ENCODE peak calls at places on chromosomes 2 and 18, in nine cellular contexts. Q, R, S, Z, N, A, K, E and H are unnamed samples.

GRCh38 chr2:15043336-15044058 is 411.0 kb downstream of the LRATD1 start:
- DNase-seq in R (no peak), K (no peak), N (no peak), A (no peak), Q (no peak), S (no peak), E (no peak), Z (no peak), H (peak)

GRCh38 chr2:68320118-68320641 is 431 bp upstream of the CNRIP1 start:
- DNase-seq in E (no peak), Q (peak), Z (no peak), R (no peak), N (no peak), A (no peak), S (no peak), K (no peak), H (peak)

GRCh38 chr18:48172226-48173006 is 236.8 kb downstream of the ZBTB7C start:
- DNase-seq in Q (no peak), A (no peak), N (no peak), S (no peak), R (no peak), K (no peak), E (no peak), Z (no peak), H (no peak)

GRCh38 chr2:160783481-160783880 is 289.9 kb upstream of the RBMS1 start:
- DNase-seq in A (no peak), K (no peak), Q (no peak), R (no peak), Z (no peak), S (no peak), E (no peak), N (no peak), H (no peak)

GRCh38 chr2:40160730-40161129 is 291.2 kb downstream of the SLC8A1 start:
- DNase-seq in Q (no peak), S (no peak), E (no peak), R (no peak), K (no peak), A (no peak), N (no peak), Z (no peak), H (no peak)

GRCh38 chr2:85017436-85018048 is 46.6 kb downstream of the KCMF1 start:
- DNase-seq in S (no peak), Z (no peak), A (no peak), N (no peak), K (no peak), E (no peak), R (peak), Q (no peak), H (peak)

GRCh38 chr18:22710628-22711380 is 222.3 kb upstream of the RBBP8 start:
- DNase-seq in N (no peak), Z (no peak), Q (no peak), R (no peak), K (no peak), A (no peak), S (no peak), E (no peak), H (no peak)

GRCh38 chr2:218403810-218404209 is 4.1 kb downstream of the CTDSP1 start:
- DNase-seq in S (no peak), K (no peak), N (no peak), A (no peak), E (no peak), R (no peak), Z (no peak), Q (no peak), H (no peak)

GRCh38 chr18:24461996-24462395 is 1.6 kb downstream of the HRH4 start:
- DNase-seq in K (no peak), R (no peak), E (no peak), Z (no peak), Q (no peak), S (no peak), N (no peak), A (no peak), H (no peak)

GRCh38 chr2:25324905-25325592 is 16.7 kb downstream of the DNMT3A start:
- DNase-seq in N (no peak), Z (no peak), S (no peak), E (no peak), A (no peak), R (peak), Q (no peak), K (no peak), H (no peak)

GRCh38 chr2:12720752-12721151 is 4.0 kb downstream of the TRIB2 start:
- DNase-seq in N (no peak), Q (no peak), A (no peak), Z (no peak), K (no peak), R (no peak), S (no peak), E (no peak), H (peak)

GRCh38 chr2:28322051-28322450 is 70.6 kb upstream of the FOSL2 start:
- DNase-seq in Z (no peak), E (no peak), K (no peak), R (no peak), Q (no peak), S (no peak), A (no peak), N (no peak), H (no peak)

GRCh38 chr2:82731824-82732223 is 1727.3 kb downstream of the SUCLG1 start:
- DNase-seq in N (no peak), R (no peak), K (no peak), S (no peak), Q (no peak), A (no peak), E (no peak), Z (no peak), H (no peak)

GRCh38 chr2:97267411-97268074 is 154.6 kb downstream of the ANKRD36 start:
- DNase-seq in S (no peak), Z (no peak), N (peak), E (no peak), A (no peak), R (no peak), K (peak), Q (no peak), H (no peak)

GRCh38 chr2:166000401-166000800 is 46.8 kb upstream of the TTC21B start:
- DNase-seq in S (no peak), K (no peak), A (no peak), Q (no peak), R (no peak), E (no peak), Z (no peak), N (no peak), H (no peak)

GRCh38 chr2:127050803-127051115 is 56.2 kb downstream of the BIN1 start:
- DNase-seq in R (no peak), Z (no peak), S (no peak), K (no peak), E (no peak), Q (no peak), N (no peak), A (no peak), H (no peak)

GRCh38 chr2:84958135-84959044 is 12.6 kb upstream of the KCMF1 start:
- DNase-seq in N (no peak), S (no peak), Q (peak), Z (no peak), R (peak), A (no peak), K (peak), E (no peak), H (peak)

GRCh38 chr18:44458777-44459176 is 221.9 kb upstream of the SETBP1 start:
- DNase-seq in K (no peak), E (no peak), A (no peak), R (peak), Q (no peak), Z (no peak), N (no peak), S (no peak), H (no peak)